ENCODE peak calls at places on chromosome 9, in five cellular contexts. E, Y, S, H and X are unnamed samples.

GRCh38 chr9:133249337-133249736 is 25.7 kb downstream of the ABO start:
- DNase-seq in E (no peak), Y (no peak), S (no peak), H (no peak), X (no peak)

GRCh38 chr9:97398999-97399758 is 12.7 kb upstream of the TDRD7 start:
- DNase-seq in E (peak), Y (peak), S (no peak), H (peak), X (peak)

GRCh38 chr9:95102572-95102971 is 214.9 kb downstream of the FANCC start:
- DNase-seq in E (no peak), Y (no peak), S (no peak), H (no peak), X (no peak)

GRCh38 chr9:14316574-14317304 is 2.8 kb upstream of the NFIB start:
- DNase-seq in E (no peak), Y (no peak), S (no peak), H (no peak), X (no peak)

GRCh38 chr9:124426361-124426760 is 11.1 kb upstream of the PSMB7 start:
- DNase-seq in E (no peak), Y (no peak), S (no peak), H (no peak), X (no peak)

GRCh38 chr9:14560194-14560593 is 133.0 kb downstream of the ZDHHC21 start:
- DNase-seq in E (no peak), Y (no peak), S (peak), H (no peak), X (no peak)

GRCh38 chr9:123080444-123080843 is 47.0 kb downstream of the GPR21 start:
- DNase-seq in E (no peak), Y (no peak), S (no peak), H (no peak), X (no peak)

GRCh38 chr9:17843236-17843635 is 264.4 kb downstream of the SH3GL2 start:
- DNase-seq in E (no peak), Y (no peak), S (no peak), H (no peak), X (no peak)

GRCh38 chr9:133935328-133936040 is 56.6 kb downstream of the VAV2 start:
- DNase-seq in E (peak), Y (no peak), S (no peak), H (no peak), X (no peak)

GRCh38 chr9:95580812-95581761 is 64.3 kb upstream of the PTCH1 start:
- DNase-seq in E (no peak), Y (no peak), S (no peak), H (no peak), X (no peak)

GRCh38 chr9:130983283-130983670 is 25.7 kb upstream of the LAMC3 start:
- DNase-seq in E (peak), Y (no peak), S (no peak), H (no peak), X (no peak)

GRCh38 chr9:12775373-12775962 is 648 bp downstream of the LURAP1L start:
- DNase-seq in E (peak), Y (no peak), S (no peak), H (no peak), X (peak)

GRCh38 chr9:35341585-35341984 is 148.3 kb upstream of the RUSC2 start:
- DNase-seq in E (no peak), Y (no peak), S (no peak), H (no peak), X (no peak)

GRCh38 chr9:6212722-6213375 is 2.8 kb upstream of the IL33 start:
- DNase-seq in E (no peak), Y (no peak), S (no peak), H (no peak), X (no peak)

GRCh38 chr9:12656803-12657202 is 36.4 kb upstream of the TYRP1 start:
- DNase-seq in E (no peak), Y (no peak), S (no peak), H (no peak), X (no peak)

GRCh38 chr9:17528859-17529258 is 50.0 kb upstream of the SH3GL2 start:
- DNase-seq in E (no peak), Y (no peak), S (no peak), H (no peak), X (no peak)

GRCh38 chr9:37800631-37801286 is at the start of gene DCAF10:
- DNase-seq in E (peak), Y (peak), S (peak), H (peak), X (peak)

GRCh38 chr9:107367727-107368502 is 84.8 kb downstream of the RAD23B start:
- DNase-seq in E (no peak), Y (no peak), S (no peak), H (peak), X (no peak)

GRCh38 chr9:98506422-98507054 is 202.2 kb downstream of the GABBR2 start:
- DNase-seq in E (no peak), Y (no peak), S (no peak), H (no peak), X (no peak)

GRCh38 chr9:35549466-35549865 is 55.6 kb upstream of the TESK1 start:
- DNase-seq in E (no peak), Y (no peak), S (no peak), H (no peak), X (no peak)

GRCh38 chr9:76531231-76531775 is 72.3 kb downstream of the GCNT1 start:
- DNase-seq in E (no peak), Y (no peak), S (no peak), H (no peak), X (no peak)

GRCh38 chr9:136614372-136614922 is 48.3 kb upstream of the EGFL7 start:
- DNase-seq in E (peak), Y (no peak), S (no peak), H (no peak), X (no peak)

DNA sequence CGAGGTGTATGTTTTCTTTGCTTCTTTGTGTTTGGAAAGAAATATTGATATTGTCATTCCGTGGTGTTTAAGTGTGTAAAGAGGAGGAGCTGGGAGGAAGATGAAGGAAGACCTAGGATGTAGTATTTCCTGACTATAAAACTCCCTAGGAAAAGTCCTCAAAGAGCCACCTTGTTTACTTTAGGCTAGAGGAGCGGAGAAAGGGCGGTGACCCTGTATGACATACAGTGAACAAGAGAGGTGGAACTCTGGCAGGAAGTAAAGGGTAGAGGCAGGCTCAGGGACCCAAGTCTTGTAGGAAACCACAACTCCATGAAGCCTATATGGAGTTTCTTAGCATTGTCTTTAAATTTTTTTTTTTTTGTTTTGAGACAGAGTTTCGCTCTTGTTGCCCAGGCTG is 303.9 kb downstream of the DOCK8 start:
- DNase-seq in E (no peak), Y (no peak), S (no peak), H (no peak), X (no peak)
- TF ChIP-seq JUND in E (no peak), Y (no peak), S (no peak), H (no peak), X (no peak)

GRCh38 chr9:113349434-113350337 is at the start of gene BSPRY:
- DNase-seq in E (peak), Y (peak), S (no peak), H (no peak), X (peak)
- TF ChIP-seq EZH2 in E (no peak), Y (no peak), S (no peak), H (no peak), X (peak)

DNA sequence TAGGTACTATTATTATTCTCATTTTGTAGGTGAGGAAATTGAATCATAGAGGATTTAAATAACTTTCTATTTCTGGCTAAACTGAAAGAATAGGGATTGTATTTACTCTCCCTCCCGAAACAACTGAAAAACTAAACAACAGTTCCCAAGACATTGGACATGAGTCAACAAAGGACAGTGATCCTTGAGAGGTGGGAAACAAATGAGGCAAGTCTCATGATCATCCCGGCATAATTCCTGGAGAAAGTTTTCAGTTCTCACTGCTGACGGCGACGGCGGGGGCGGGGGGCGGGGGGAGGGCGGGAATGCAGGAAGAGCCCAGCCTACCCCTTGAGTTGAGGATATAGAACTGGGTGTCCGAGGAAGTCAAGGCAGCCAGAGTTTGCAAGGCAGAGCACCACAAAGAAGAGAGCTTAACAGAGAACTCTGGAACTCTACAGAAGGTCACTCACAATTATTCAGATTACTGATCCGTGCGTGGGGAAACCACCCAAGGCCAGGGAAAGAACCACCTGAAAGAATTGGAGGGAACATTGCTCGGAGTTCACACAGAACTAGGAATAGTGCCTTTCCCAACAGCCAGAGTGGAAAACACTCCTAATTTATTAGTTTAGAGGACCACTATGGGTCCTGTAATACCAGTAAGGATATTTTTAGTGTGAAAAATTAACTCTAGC is 27.4 kb upstream of the WHRN start:
- DNase-seq in E (no peak), Y (no peak), S (no peak), H (no peak), X (no peak)
- TF ChIP-seq JUND in E (no peak), Y (no peak), S (no peak), H (no peak), X (no peak)

DNA sequence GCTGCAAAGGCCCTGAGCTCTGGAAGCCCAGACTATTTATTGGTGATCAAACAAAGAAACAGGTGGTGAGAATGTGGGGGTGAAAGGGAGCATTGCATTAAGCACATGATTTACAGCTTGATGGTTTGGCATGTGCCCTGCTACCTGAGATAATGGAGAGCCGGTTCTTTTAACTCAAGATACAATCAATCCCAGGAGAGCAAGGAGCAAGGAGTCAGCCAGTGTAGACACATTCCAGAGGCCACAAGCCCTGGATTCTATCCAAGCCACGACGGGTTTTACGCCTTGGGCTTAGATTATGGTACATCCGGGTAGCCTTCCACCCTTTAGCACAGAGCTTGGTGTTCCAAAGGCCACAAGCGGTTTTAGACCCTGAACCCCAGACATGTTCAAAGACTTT is 292.2 kb downstream of the CYLC2 start:
- DNase-seq in E (no peak), Y (no peak), S (no peak), H (no peak), X (no peak)
- TF ChIP-seq EZH2 in E (no peak), Y (no peak), S (no peak), H (no peak), X (no peak)

DNA sequence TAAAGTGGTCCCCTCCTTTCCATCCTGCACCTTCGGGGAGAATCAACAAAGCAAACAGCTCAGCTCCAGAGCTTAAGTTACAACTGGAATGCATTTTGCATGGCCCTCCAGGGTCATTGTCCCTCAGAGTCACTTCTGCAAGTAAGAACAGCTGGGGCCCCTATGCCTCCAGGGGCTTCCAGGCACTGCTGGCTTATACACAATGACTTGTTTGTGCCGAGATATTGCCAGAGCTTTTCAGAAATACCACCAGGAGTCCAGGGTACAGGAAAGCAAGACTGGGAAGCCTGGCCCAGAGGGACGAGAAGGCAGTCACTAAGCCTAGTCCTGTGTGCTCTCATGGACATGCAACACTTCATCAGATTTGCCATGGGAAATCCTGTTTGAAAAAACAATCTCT is 11.3 kb downstream of the FRMD3 start:
- DNase-seq in E (no peak), Y (no peak), S (no peak), H (peak), X (no peak)
- TF ChIP-seq JUND in E (no peak), Y (no peak), S (no peak), H (no peak), X (no peak)